ENCODE peak calls at places on chromosomes 12 and 14, in seven cellular contexts. A, E, I, J, F, T and D are unnamed samples.
A peak's percentile ranks its signal among the peaks of the same experiment; 100 is the strongest.

GRCh38 chr12:122965356-122965755 is 907 bp downstream of the ABCB9 start:
- DNase-seq in A (no peak), E (no peak), I (no peak), J (no peak), F (no peak), T (peak; percentile 40), D (no peak)

GRCh38 chr14:102826161-102826560 is 48.9 kb downstream of the TRAF3 start:
- DNase-seq in A (no peak), E (no peak), I (no peak), J (no peak), F (no peak), T (no peak), D (no peak)

GRCh38 chr14:22506778-22507351 is 82.2 kb downstream of the DAD1 start:
- DNase-seq in A (no peak), E (no peak), I (no peak), J (no peak), F (no peak), T (no peak), D (no peak)

GRCh38 chr14:30283822-30284446 is 275.0 kb upstream of the G2E3 start:
- DNase-seq in A (peak; percentile 86), E (peak; percentile 19), I (peak; percentile 19), J (peak; percentile 78), F (peak; percentile 58), T (peak; percentile 70), D (peak; percentile 48)

GRCh38 chr12:109767456-109767855 is 53.8 kb downstream of the FAM222A start:
- DNase-seq in A (no peak), E (no peak), I (no peak), J (no peak), F (no peak), T (no peak), D (peak; percentile 6)

GRCh38 chr12:131091976-131092691 is 138.4 kb downstream of the ADGRD1 start:
- DNase-seq in A (no peak), E (no peak), I (no peak), J (no peak), F (no peak), T (no peak), D (no peak)

GRCh38 chr14:99595034-99595433 is 9.0 kb downstream of the CCDC85C start:
- DNase-seq in A (no peak), E (no peak), I (peak; percentile 69), J (no peak), F (no peak), T (no peak), D (no peak)

GRCh38 chr12:68835333-68835908 is 27.4 kb downstream of the MDM2 start:
- DNase-seq in A (no peak), E (no peak), I (no peak), J (no peak), F (no peak), T (peak; percentile 15), D (no peak)

GRCh38 chr12:105428793-105429192 is 98.3 kb downstream of the C12orf75 start:
- DNase-seq in A (no peak), E (no peak), I (no peak), J (no peak), F (no peak), T (no peak), D (no peak)

GRCh38 chr12:4822572-4822971 is 87.1 kb upstream of the KCNA1 start:
- DNase-seq in A (no peak), E (no peak), I (no peak), J (no peak), F (no peak), T (no peak), D (no peak)

GRCh38 chr12:1719139-1719538 is 28.3 kb downstream of the ADIPOR2 start:
- DNase-seq in A (no peak), E (no peak), I (no peak), J (no peak), F (peak; percentile 8), T (no peak), D (no peak)

GRCh38 chr14:74217672-74218448 is 21.4 kb upstream of the VSX2 start:
- DNase-seq in A (peak; percentile 91), E (peak; percentile 47), I (peak; percentile 54), J (peak; percentile 85), F (peak; percentile 81), T (peak; percentile 91), D (peak; percentile 84)

GRCh38 chr12:69039881-69040280 is 106.9 kb upstream of the CPM start:
- DNase-seq in A (no peak), E (no peak), I (no peak), J (no peak), F (no peak), T (no peak), D (no peak)

GRCh38 chr12:83574142-83574541 is 887.4 kb downstream of the TMTC2 start:
- DNase-seq in A (no peak), E (no peak), I (no peak), J (peak; percentile 11), F (no peak), T (no peak), D (no peak)

GRCh38 chr14:32252030-32252670 is 49.1 kb upstream of the RNU6-8 start:
- DNase-seq in A (peak; percentile 85), E (peak; percentile 62), I (peak; percentile 42), J (peak; percentile 85), F (peak; percentile 80), T (peak; percentile 79), D (peak; percentile 87)

GRCh38 chr14:25049559-25050493 is at the start of gene STXBP6:
- DNase-seq in A (peak; percentile 81), E (no peak), I (peak; percentile 48), J (no peak), F (peak; percentile 92), T (peak; percentile 92), D (peak; percentile 91)

GRCh38 chr12:43976027-43976426 is 140.1 kb downstream of the TMEM117 start:
- DNase-seq in A (no peak), E (no peak), I (no peak), J (no peak), F (peak; percentile 36), T (no peak), D (no peak)
- TF ChIP-seq EZH2phosphoT487 in A (no peak), E (no peak), I (no peak), J (no peak), F (no peak), T (no peak), D (no peak)

GRCh38 chr12:3116106-3116898 is 39.1 kb downstream of the TSPAN9 start:
- DNase-seq in A (no peak), E (no peak), I (no peak), J (no peak), F (no peak), T (peak; percentile 40), D (no peak)
- H3K4me1 ChIP-seq in A (no peaks in the 10 kb centered on the region), E (no peaks in the 10 kb centered on the region), I (no peaks in the 10 kb centered on the region), J (peaks cover 23% of the 10 kb centered on the region), F (peaks cover 27% of the 10 kb centered on the region), T (peaks cover 6% of the 10 kb centered on the region), D (peaks cover 5% of the 10 kb centered on the region)

GRCh38 chr14:104985675-104986486 is at the start of gene CLBA1:
- DNase-seq in A (peak; percentile 90), E (peak; percentile 72), I (peak; percentile 84), J (peak; percentile 95), F (peak; percentile 97), T (peak; percentile 97), D (peak; percentile 97)
- TF ChIP-seq EZH2 in A (no peak), E (no peak), I (no peak), J (no peak), F (no peak), T (no peak), D (no peak)

DNA sequence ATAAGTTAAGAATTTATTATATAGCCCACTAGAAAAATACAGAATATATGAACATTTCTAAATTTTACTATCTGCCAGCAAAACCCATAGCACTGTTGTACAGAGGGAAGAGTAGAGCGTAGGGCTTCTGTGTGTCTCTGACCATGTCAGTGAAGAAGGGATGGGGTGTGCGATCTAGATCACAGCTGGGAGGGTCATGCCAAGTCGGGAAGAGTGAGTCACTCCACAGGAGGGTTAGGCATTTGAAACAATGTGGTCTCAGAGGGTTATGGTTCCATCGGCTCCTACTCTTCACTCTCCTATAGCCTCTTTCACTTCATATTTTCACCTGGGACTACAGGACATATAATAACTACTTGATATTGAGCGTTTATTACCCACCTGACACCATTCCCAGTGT is 185.1 kb upstream of the DDHD1 start:
- DNase-seq in A (no peak), E (no peak), I (no peak), J (peak; percentile 37), F (peak; percentile 28), T (no peak), D (no peak)
- TF ChIP-seq EZH2phosphoT487 in A (no peak), E (no peak), I (no peak), J (no peak), F (no peak), T (no peak), D (no peak)